ENCODE peak calls at places on chromosomes 16 and 17, in nine cellular contexts. One of them, this sample, is unnamed.

GRCh38 chr17:250487-251300 is 69.2 kb upstream of the DOC2B start:
- DNase-seq in AG20443: no peak
- DNase-seq in IMR-90: no peak
- DNase-seq in SJCRH30: no peak
- DNase-seq in GM10248: no peak
- DNase-seq in stimulated activated CD4-positive, alpha-beta T cell treated with anti-CD3 and anti-CD28 coated beads, Interleukin-1b, Interleukin-23, amount 100 ng/mL, for 24 hours: no peak
- DNase-seq in iPS-NIHi11: no peak
- DNase-seq in central memory CD4-positive, alpha-beta T cell: no peak
- DNase-seq in EL: no peak
- DNase-seq in this sample: no peak

GRCh38 chr17:57442914-57443571 is 186.7 kb downstream of the MSI2 start:
- DNase-seq in EL: peak; percentile 28
- DNase-seq in SJCRH30: peak; percentile 82
- DNase-seq in stimulated activated CD4-positive, alpha-beta T cell treated with anti-CD3 and anti-CD28 coated beads, Interleukin-1b, Interleukin-23, amount 100 ng/mL, for 24 hours: no peak
- DNase-seq in AG20443: peak; percentile 34
- DNase-seq in IMR-90: no peak
- DNase-seq in GM10248: no peak
- DNase-seq in iPS-NIHi11: no peak
- DNase-seq in central memory CD4-positive, alpha-beta T cell: peak; percentile 17
- DNase-seq in this sample: peak; percentile 61

GRCh38 chr16:7361416-7362129 is 28.9 kb downstream of the RBFOX1 start:
- DNase-seq in EL: no peak
- DNase-seq in SJCRH30: no peak
- DNase-seq in GM10248: no peak
- DNase-seq in IMR-90: no peak
- DNase-seq in central memory CD4-positive, alpha-beta T cell: no peak
- DNase-seq in AG20443: no peak
- DNase-seq in iPS-NIHi11: no peak
- DNase-seq in stimulated activated CD4-positive, alpha-beta T cell treated with anti-CD3 and anti-CD28 coated beads, Interleukin-1b, Interleukin-23, amount 100 ng/mL, for 24 hours: no peak
- DNase-seq in this sample: no peak

GRCh38 chr17:62713096-62713870 is 85.8 kb downstream of the MRC2 start:
- DNase-seq in IMR-90: no peak
- DNase-seq in EL: no peak
- DNase-seq in GM10248: no peak
- DNase-seq in central memory CD4-positive, alpha-beta T cell: no peak
- DNase-seq in SJCRH30: no peak
- DNase-seq in AG20443: no peak
- DNase-seq in stimulated activated CD4-positive, alpha-beta T cell treated with anti-CD3 and anti-CD28 coated beads, Interleukin-1b, Interleukin-23, amount 100 ng/mL, for 24 hours: no peak
- DNase-seq in iPS-NIHi11: no peak
- DNase-seq in this sample: no peak

GRCh38 chr17:4148611-4149308 is 5.8 kb downstream of the CYB5D2 start:
- DNase-seq in IMR-90: no peak
- DNase-seq in iPS-NIHi11: no peak
- DNase-seq in stimulated activated CD4-positive, alpha-beta T cell treated with anti-CD3 and anti-CD28 coated beads, Interleukin-1b, Interleukin-23, amount 100 ng/mL, for 24 hours: no peak
- DNase-seq in SJCRH30: no peak
- DNase-seq in EL: no peak
- DNase-seq in AG20443: no peak
- DNase-seq in GM10248: no peak
- DNase-seq in central memory CD4-positive, alpha-beta T cell: no peak
- DNase-seq in this sample: no peak

GRCh38 chr16:75323198-75323597 is 71.8 kb upstream of the BCAR1 start:
- DNase-seq in iPS-NIHi11: no peak
- DNase-seq in EL: peak; percentile 37
- DNase-seq in stimulated activated CD4-positive, alpha-beta T cell treated with anti-CD3 and anti-CD28 coated beads, Interleukin-1b, Interleukin-23, amount 100 ng/mL, for 24 hours: no peak
- DNase-seq in SJCRH30: no peak
- DNase-seq in AG20443: no peak
- DNase-seq in GM10248: no peak
- DNase-seq in central memory CD4-positive, alpha-beta T cell: no peak
- DNase-seq in IMR-90: no peak
- DNase-seq in this sample: no peak

GRCh38 chr17:79490530-79490929 is 120.3 kb downstream of the RBFOX3 start:
- DNase-seq in central memory CD4-positive, alpha-beta T cell: no peak
- DNase-seq in IMR-90: no peak
- DNase-seq in iPS-NIHi11: no peak
- DNase-seq in AG20443: no peak
- DNase-seq in GM10248: no peak
- DNase-seq in SJCRH30: no peak
- DNase-seq in EL: no peak
- DNase-seq in stimulated activated CD4-positive, alpha-beta T cell treated with anti-CD3 and anti-CD28 coated beads, Interleukin-1b, Interleukin-23, amount 100 ng/mL, for 24 hours: no peak
- DNase-seq in this sample: no peak

GRCh38 chr16:54655171-54655590 is 275.5 kb upstream of the IRX5 start:
- DNase-seq in AG20443: no peak
- DNase-seq in iPS-NIHi11: no peak
- DNase-seq in central memory CD4-positive, alpha-beta T cell: no peak
- DNase-seq in EL: no peak
- DNase-seq in stimulated activated CD4-positive, alpha-beta T cell treated with anti-CD3 and anti-CD28 coated beads, Interleukin-1b, Interleukin-23, amount 100 ng/mL, for 24 hours: no peak
- DNase-seq in SJCRH30: peak; percentile 21
- DNase-seq in IMR-90: no peak
- DNase-seq in GM10248: no peak
- DNase-seq in this sample: peak; percentile 11

GRCh38 chr17:81537343-81537855 is 9.2 kb downstream of the FSCN2 start:
- DNase-seq in central memory CD4-positive, alpha-beta T cell: no peak
- DNase-seq in SJCRH30: no peak
- DNase-seq in iPS-NIHi11: peak; percentile 92
- DNase-seq in AG20443: no peak
- DNase-seq in GM10248: peak; percentile 59
- DNase-seq in IMR-90: no peak
- DNase-seq in EL: no peak
- DNase-seq in stimulated activated CD4-positive, alpha-beta T cell treated with anti-CD3 and anti-CD28 coated beads, Interleukin-1b, Interleukin-23, amount 100 ng/mL, for 24 hours: no peak
- DNase-seq in this sample: no peak

GRCh38 chr16:228151-228855 is 946 bp downstream of the LUC7L start:
- DNase-seq in stimulated activated CD4-positive, alpha-beta T cell treated with anti-CD3 and anti-CD28 coated beads, Interleukin-1b, Interleukin-23, amount 100 ng/mL, for 24 hours: no peak
- DNase-seq in iPS-NIHi11: no peak
- DNase-seq in GM10248: no peak
- DNase-seq in IMR-90: peak; percentile 10
- DNase-seq in AG20443: no peak
- DNase-seq in SJCRH30: no peak
- DNase-seq in EL: peak; percentile 13
- DNase-seq in central memory CD4-positive, alpha-beta T cell: no peak
- DNase-seq in this sample: peak; percentile 23

GRCh38 chr17:19933633-19934032 is 44.0 kb downstream of the AKAP10 start:
- DNase-seq in SJCRH30: no peak
- DNase-seq in IMR-90: no peak
- DNase-seq in stimulated activated CD4-positive, alpha-beta T cell treated with anti-CD3 and anti-CD28 coated beads, Interleukin-1b, Interleukin-23, amount 100 ng/mL, for 24 hours: no peak
- DNase-seq in central memory CD4-positive, alpha-beta T cell: no peak
- DNase-seq in GM10248: no peak
- DNase-seq in EL: no peak
- DNase-seq in iPS-NIHi11: no peak
- DNase-seq in AG20443: no peak
- DNase-seq in this sample: no peak

GRCh38 chr17:28227278-28228108 is 91.5 kb upstream of the TMEM97 start:
- DNase-seq in GM10248: no peak
- DNase-seq in iPS-NIHi11: peak; percentile 98
- DNase-seq in stimulated activated CD4-positive, alpha-beta T cell treated with anti-CD3 and anti-CD28 coated beads, Interleukin-1b, Interleukin-23, amount 100 ng/mL, for 24 hours: no peak
- DNase-seq in central memory CD4-positive, alpha-beta T cell: no peak
- DNase-seq in SJCRH30: no peak
- DNase-seq in EL: peak; percentile 60
- DNase-seq in AG20443: peak; percentile 46
- DNase-seq in IMR-90: no peak
- DNase-seq in this sample: peak; percentile 41

This sample was measured in iris pigment epithelial cell.